ENCODE peak calls at places on chromosomes 6 and 20, in six cellular contexts. M is CD4-positive, alpha-beta memory T cell; K is CD8-positive, alpha-beta T cell; S is K562; D is CD8-positive, alpha-beta memory T cell; R is lung. H is an unnamed sample. For H3K4me1, the result is how much of the 10 kb centered on the place peaks cover.

GRCh38 chr6:1703923-1704322 is 94.2 kb downstream of the FOXC1 start:
- DNase-seq in M (no peak), K (no peak), S (peak), D (no peak), R (no peak), H (no peak)

GRCh38 chr6:142240203-142240602 is 61.6 kb upstream of the ADGRG6 start:
- DNase-seq in M (no peak), K (no peak), S (no peak), D (no peak), R (no peak), H (no peak)

GRCh38 chr6:156998824-156999330 is 221.7 kb downstream of the ARID1B start:
- DNase-seq in M (no peak), K (no peak), S (no peak), D (no peak), R (no peak), H (no peak)

GRCh38 chr6:166005846-166006592 is 161.6 kb downstream of the TBXT start:
- DNase-seq in M (no peak), K (no peak), S (no peak), D (no peak), R (no peak), H (peak)

GRCh38 chr20:43537921-43538854 is 20.6 kb upstream of the SGK2 start:
- DNase-seq in M (peak), K (peak), S (peak), D (peak), R (peak), H (peak)

GRCh38 chr20:39295301-39295700 is 333.2 kb downstream of the DHX35 start:
- DNase-seq in M (no peak), K (no peak), S (no peak), D (no peak), R (no peak), H (no peak)

GRCh38 chr20:8690074-8690473 is 378.8 kb upstream of the PLCB4 start:
- DNase-seq in M (no peak), K (no peak), S (no peak), D (no peak), R (no peak), H (no peak)

GRCh38 chr20:1949711-1950110 is 44.1 kb downstream of the PDYN start:
- DNase-seq in M (no peak), K (no peak), S (no peak), D (no peak), R (no peak), H (no peak)

GRCh38 chr6:44289726-44290125 is 19.5 kb downstream of the TMEM151B start:
- DNase-seq in M (no peak), K (no peak), S (no peak), D (peak), R (no peak), H (no peak)

GRCh38 chr6:71124340-71124739 is 164.3 kb upstream of the OGFRL1 start:
- DNase-seq in M (no peak), K (no peak), S (no peak), D (no peak), R (no peak), H (no peak)

GRCh38 chr6:106425382-106425781 is 64.9 kb downstream of the CRYBG1 start:
- DNase-seq in M (no peak), K (no peak), S (no peak), D (no peak), R (no peak), H (no peak)

GRCh38 chr6:23180504-23181293 is 611.3 kb downstream of the HDGFL1 start:
- DNase-seq in M (no peak), K (no peak), S (no peak), D (no peak), R (peak), H (peak)

GRCh38 chr6:82484001-82484400 is 120.4 kb downstream of the TPBG start:
- DNase-seq in M (no peak), K (no peak), S (no peak), D (no peak), R (no peak), H (no peak)

GRCh38 chr6:136344420-136344819 is 54.8 kb upstream of the BCLAF1 start:
- DNase-seq in M (no peak), K (no peak), S (no peak), D (no peak), R (no peak), H (no peak)

DNA sequence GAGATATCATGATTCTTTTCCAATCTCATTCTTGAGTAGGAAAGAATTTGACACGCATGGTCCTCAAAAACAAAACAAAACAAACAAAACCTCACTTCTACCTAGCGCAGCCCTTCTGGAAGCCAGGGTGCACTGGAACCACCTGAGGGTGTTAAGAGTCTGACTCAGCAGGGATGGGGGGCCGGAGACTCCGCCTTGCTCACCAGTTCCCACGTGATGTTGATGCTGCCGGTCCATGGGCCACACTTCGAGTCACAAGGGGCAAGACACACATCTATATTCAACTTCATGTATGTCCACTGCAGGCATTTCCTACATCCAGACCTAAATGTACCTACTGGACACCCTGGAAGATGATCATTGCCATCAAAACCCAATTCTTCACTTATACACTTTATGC is 30.4 kb downstream of the BFSP1 start:
- DNase-seq in M (no peak), K (no peak), S (no peak), D (no peak), R (no peak), H (no peak)
- H3K4me1 ChIP-seq in M (under half), K (under half), S (under half), D (under half), R (under half), H (under half)

GRCh38 chr6:158041370-158041769 is 59.7 kb downstream of the SYNJ2 start:
- DNase-seq in M (no peak), K (no peak), S (no peak), D (peak), R (no peak), H (no peak)

GRCh38 chr6:158043008-158043407 is 61.3 kb downstream of the SYNJ2 start:
- DNase-seq in M (no peak), K (no peak), S (no peak), D (no peak), R (no peak), H (no peak)

GRCh38 chr6:158040804-158041347 is 59.2 kb downstream of the SYNJ2 start:
- DNase-seq in M (no peak), K (no peak), S (no peak), D (no peak), R (no peak), H (no peak)

GRCh38 chr6:158041788-158042187 is 60.1 kb downstream of the SYNJ2 start:
- DNase-seq in M (no peak), K (no peak), S (no peak), D (peak), R (no peak), H (no peak)

GRCh38 chr6:158042245-158042798 is 60.7 kb downstream of the SYNJ2 start:
- DNase-seq in M (no peak), K (no peak), S (peak), D (peak), R (no peak), H (no peak)
- H3K4me1 ChIP-seq in M (under half), K (under half), S (under half), D (under half), R (under half), H (under half)

DNA sequence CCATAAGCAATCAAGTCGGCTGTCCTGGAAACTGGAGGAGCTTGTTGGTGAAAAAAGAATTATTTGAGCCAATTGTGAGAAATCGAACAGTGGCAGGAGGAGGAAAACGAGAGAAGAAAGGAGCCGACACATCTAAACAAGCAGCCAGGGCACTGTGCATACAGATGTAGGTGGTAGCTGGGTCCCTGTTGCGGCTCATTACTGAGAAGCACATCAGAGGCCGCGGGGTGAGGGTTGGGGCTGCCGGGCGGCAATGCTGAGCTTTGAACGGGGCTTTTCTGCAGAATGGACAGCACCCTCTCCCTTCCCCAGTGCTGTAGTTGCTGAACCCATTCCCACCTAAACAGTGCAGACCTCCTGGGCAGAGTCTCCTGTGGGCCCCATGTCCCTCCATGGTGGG is 4.1 kb upstream of the LEMD2 start:
- DNase-seq in M (no peak), K (no peak), S (no peak), D (no peak), R (no peak), H (no peak)
- H3K4me1 ChIP-seq in M (under half), K (under half), S (under half), D (under half), R (under half), H (under half)

DNA sequence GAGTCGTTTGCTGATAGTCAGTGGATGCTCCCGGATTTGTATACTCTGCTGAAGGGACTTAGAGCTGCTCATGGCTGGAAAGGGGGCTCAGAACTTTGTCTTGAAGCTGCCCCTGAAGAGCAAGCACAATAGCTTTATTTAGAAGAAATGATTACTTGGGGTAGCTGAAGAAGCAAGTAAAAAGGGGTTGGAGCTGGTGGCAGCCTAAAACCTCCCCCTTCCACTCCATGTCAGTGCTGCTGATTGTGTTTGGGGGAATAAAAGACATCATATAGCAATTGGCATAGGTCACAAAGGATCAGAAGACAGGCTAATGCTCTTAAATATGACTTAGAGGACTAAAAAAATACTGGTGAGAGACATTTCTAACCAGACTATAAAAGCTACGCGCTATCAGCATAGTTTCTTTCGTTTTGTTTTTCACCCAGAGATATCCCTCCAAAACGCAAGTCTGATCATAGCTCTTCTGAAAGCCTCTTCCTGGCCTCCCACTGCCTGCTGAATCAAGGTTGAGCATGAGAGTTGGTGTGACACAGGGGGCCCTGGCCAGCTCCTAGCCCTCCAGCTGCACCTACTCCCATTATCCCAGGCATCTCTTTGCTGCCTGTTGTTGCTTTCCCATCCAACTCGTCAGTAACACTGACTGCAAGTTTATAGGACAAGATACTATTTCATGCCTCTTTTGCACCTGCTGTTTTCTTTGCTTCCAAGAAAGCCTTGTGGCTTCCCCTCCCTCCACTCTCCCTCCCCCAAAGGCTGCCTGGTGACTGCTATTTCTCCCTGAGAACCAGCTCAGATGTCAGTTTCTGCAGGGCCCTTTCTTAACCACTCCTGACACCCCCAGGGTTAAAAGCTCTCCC is 33.9 kb upstream of the SGK1 start:
- DNase-seq in M (no peak), K (no peak), S (no peak), D (no peak), R (no peak), H (no peak)
- H3K4me1 ChIP-seq in M (under half), K (under half), S (under half), D (under half), R (under half), H (under half)

GRCh38 chr6:30749554-30750378 is 5.4 kb upstream of the IER3 start:
- DNase-seq in M (no peak), K (no peak), S (no peak), D (no peak), R (no peak), H (peak)
- H3K4me1 ChIP-seq in M (under half), K (under half), S (under half), D (under half), R (under half), H (under half)

GRCh38 chr20:44596010-44596409 is 13.6 kb downstream of the PKIG start:
- DNase-seq in M (no peak), K (no peak), S (no peak), D (no peak), R (no peak), H (no peak)
- H3K4me1 ChIP-seq in M (under half), K (under half), S (under half), D (under half), R (half or more), H (under half)

DNA sequence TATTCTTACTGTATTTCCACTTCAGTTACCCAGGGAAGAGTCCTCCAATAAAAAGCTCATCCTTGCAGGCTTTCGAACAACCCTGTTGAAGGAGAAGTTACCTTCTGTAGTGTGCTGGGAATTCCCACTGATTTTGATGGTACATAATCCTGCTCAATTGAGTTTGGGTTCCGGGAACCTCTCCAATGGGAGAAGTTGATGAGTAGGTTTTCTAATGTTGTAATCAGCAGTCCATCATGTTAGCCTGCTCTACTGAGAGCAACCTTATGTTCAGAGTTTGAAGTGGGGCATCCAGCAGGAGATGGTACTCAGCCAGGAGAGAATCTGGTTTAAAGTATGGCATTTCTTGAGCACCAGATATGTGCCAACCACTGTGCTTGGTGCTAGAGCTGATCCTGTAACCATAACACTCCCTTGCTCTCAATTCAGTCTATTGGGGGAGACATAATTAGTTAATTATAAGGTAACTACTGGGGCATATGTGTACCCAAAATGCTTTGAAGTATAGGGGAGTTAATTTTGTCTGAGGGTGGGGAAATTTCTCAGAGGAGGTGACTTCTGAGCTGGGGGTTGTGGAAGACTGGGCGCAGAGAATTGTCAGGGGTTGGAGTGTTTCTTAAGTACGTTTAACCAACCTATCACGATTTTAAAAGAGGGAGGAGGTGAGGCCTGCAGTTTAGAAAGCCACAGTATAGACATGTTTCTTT is 2.1 kb downstream of the TOP1 start:
- DNase-seq in M (no peak), K (no peak), S (no peak), D (no peak), R (no peak), H (no peak)
- H3K4me1 ChIP-seq in M (half or more), K (half or more), S (under half), D (half or more), R (under half), H (under half)

DNA sequence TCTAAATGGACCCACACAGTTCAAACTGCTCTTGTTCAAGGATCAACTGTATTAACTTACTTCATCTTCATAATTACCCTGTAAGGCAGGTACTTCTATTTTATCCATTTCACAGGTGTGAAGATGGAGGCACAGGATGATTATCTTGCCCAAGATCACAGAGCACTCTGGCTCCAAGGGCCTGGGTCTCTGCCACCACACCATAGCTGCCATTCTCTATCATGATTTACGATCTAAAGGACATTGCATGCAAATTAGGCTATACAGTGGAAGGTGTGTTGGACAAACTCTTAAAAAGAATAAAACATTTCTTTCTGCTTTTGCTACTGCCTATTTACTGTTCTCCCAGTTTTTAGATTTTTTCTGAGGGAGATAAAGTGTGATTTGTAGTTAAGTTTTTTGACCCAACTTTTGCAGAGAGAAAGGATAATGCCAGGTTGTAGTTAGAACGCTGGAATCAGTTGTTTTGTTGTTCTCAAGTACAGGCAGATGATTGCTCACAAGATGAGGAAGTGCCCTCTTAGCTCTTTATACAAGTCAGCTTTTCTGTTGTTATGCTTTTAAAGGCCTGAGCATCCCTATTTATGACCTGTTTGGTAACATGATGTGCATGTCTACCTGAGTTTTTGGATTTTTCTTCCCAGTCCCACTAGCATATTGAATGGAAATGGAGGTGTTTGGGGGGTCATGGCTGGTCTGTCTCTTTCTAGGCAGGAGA is 247.9 kb downstream of the ZFAND3 start:
- DNase-seq in M (no peak), K (no peak), S (no peak), D (no peak), R (no peak), H (no peak)
- H3K4me1 ChIP-seq in M (under half), K (under half), S (under half), D (under half), R (under half), H (under half)

H was measured in colonic mucosa.